ENCODE peak calls at places on chromosomes 1 and 21, in six cellular contexts. C, Q, F, V, H and Y are unnamed samples. For H3K27me3, the result is how much of the 10 kb centered on the place peaks cover.

GRCh38 chr21:29091032-29091431 is 17.6 kb upstream of the CCT8 start:
- DNase-seq in V (no peak), Q (peak), F (no peak), H (peak), C (no peak), Y (peak)

GRCh38 chr1:3455630-3456448 is 1.4 kb downstream of the ARHGEF16 start:
- DNase-seq in F (no peak), V (no peak), C (no peak), H (no peak), Q (no peak), Y (no peak)

GRCh38 chr1:54487571-54488050 is 60.4 kb upstream of the ACOT11 start:
- DNase-seq in H (no peak), Q (no peak), F (no peak), V (no peak), C (peak), Y (no peak)

GRCh38 chr21:46605759-46606426 is 1.0 kb upstream of the S100B start:
- DNase-seq in V (peak), H (no peak), F (no peak), C (no peak), Q (no peak), Y (no peak)

GRCh38 chr1:209029737-209030136 is 553.8 kb upstream of the CAMK1G start:
- DNase-seq in H (no peak), C (no peak), F (no peak), Q (no peak), V (no peak), Y (no peak)

GRCh38 chr1:232911027-232911599 is 39.3 kb upstream of the NTPCR start:
- DNase-seq in C (no peak), H (no peak), V (no peak), Q (no peak), F (no peak), Y (no peak)

GRCh38 chr1:182054698-182055326 is 6.7 kb downstream of the ZNF648 start:
- DNase-seq in Q (no peak), V (no peak), C (peak), H (peak), F (no peak), Y (peak)

GRCh38 chr1:199463521-199464127 is 563.9 kb upstream of the NR5A2 start:
- DNase-seq in Q (peak), H (peak), V (no peak), C (no peak), F (no peak), Y (peak)

GRCh38 chr1:201583663-201584062 is 44.7 kb downstream of the NAV1 start:
- DNase-seq in V (peak), F (no peak), C (no peak), Q (no peak), H (no peak), Y (no peak)

GRCh38 chr1:14487671-14488070 is 110.8 kb upstream of the KAZN start:
- DNase-seq in Q (no peak), C (no peak), H (no peak), F (no peak), V (no peak), Y (no peak)

GRCh38 chr1:62401034-62401433 is 35.8 kb upstream of the USP1 start:
- DNase-seq in H (no peak), Q (no peak), C (no peak), F (no peak), V (no peak), Y (no peak)

GRCh38 chr1:42586016-42586415 is 72.2 kb upstream of the PPIH start:
- DNase-seq in V (no peak), F (no peak), H (no peak), C (no peak), Q (no peak), Y (no peak)

GRCh38 chr21:39316729-39317128 is 3.3 kb upstream of the BRWD1 start:
- DNase-seq in V (no peak), Q (no peak), F (no peak), H (no peak), C (no peak), Y (no peak)

GRCh38 chr1:2632561-2633361 is at the start of gene MMEL1:
- DNase-seq in H (no peak), Q (no peak), C (no peak), F (no peak), V (no peak), Y (no peak)

GRCh38 chr1:31414692-31415370 is 1.8 kb downstream of the SERINC2 start:
- DNase-seq in C (no peak), V (no peak), F (no peak), H (no peak), Q (no peak), Y (peak)

GRCh38 chr1:150221552-150221951 is 14.4 kb downstream of the ANP32E start:
- DNase-seq in H (peak), F (no peak), Q (peak), C (no peak), V (no peak), Y (peak)

GRCh38 chr1:235402457-235403200 is 35.4 kb downstream of the TBCE start:
- DNase-seq in C (no peak), Q (no peak), V (no peak), F (peak), H (no peak), Y (peak)

GRCh38 chr1:23558872-23559135 is 497 bp downstream of the ID3 start:
- DNase-seq in F (no peak), Q (no peak), V (no peak), H (no peak), C (no peak), Y (no peak)

GRCh38 chr1:178749581-178750166 is 24.6 kb downstream of the RALGPS2 start:
- DNase-seq in V (no peak), H (no peak), Q (no peak), F (no peak), C (no peak), Y (no peak)

GRCh38 chr1:94481473-94481933 is 60.1 kb downstream of the F3 start:
- DNase-seq in Q (peak), C (peak), V (peak), F (peak), H (peak), Y (peak)

GRCh38 chr1:30990594-30990993 is 74.9 kb downstream of the PUM1 start:
- DNase-seq in H (no peak), F (no peak), C (no peak), Q (peak), V (no peak), Y (no peak)

GRCh38 chr1:85621430-85621829 is 40.9 kb downstream of the CCN1 start:
- DNase-seq in Q (no peak), F (no peak), H (no peak), V (no peak), C (no peak), Y (no peak)

GRCh38 chr1:229133151-229133550 is 137.8 kb upstream of the RAB4A start:
- DNase-seq in C (no peak), F (no peak), H (no peak), Q (no peak), V (no peak), Y (peak)

GRCh38 chr1:19390166-19390850 is 78.2 kb downstream of the SLC66A1 start:
- DNase-seq in V (no peak), C (no peak), Q (no peak), H (no peak), F (no peak), Y (no peak)

DNA sequence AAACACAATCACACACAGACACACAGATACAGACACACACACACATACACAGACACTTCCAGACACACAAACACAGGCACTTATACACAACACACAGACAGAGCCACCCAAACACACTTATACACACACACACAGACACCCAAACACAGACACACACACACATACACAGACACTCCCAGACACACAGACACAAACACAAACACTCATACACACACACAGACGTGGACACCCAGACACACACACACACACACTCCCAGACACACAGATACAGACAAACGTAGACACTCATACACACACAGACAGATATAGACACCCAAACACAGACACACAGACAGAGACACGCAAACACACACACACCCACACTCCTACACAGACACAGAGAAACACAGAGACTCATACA is 272.1 kb downstream of the GRIK3 start:
- DNase-seq in H (no peak), F (no peak), C (no peak), V (no peak), Q (no peak), Y (no peak)
- H3K27me3 ChIP-seq in H (under half), F (under half), C (under half), V (under half), Q (under half), Y (under half)

GRCh38 chr1:151837841-151838490 is 1.7 kb downstream of the C2CD4D start:
- DNase-seq in H (no peak), V (no peak), F (no peak), Q (peak), C (peak), Y (no peak)
- H3K4me3 ChIP-seq in H (peak), V (peak), F (no peak), Q (peak), C (peak), Y (no peak)

GRCh38 chr1:80217377-80217986 is 1211.0 kb upstream of the ADGRL4 start:
- DNase-seq in Q (peak), F (peak), H (peak), V (no peak), C (no peak), Y (peak)
- TF ChIP-seq CTCF in Q (peak), F (peak), H (peak), V (peak), C (peak), Y (peak)

GRCh38 chr1:10928654-10929053 is 83.8 kb upstream of the TARDBP start:
- DNase-seq in Q (no peak), H (no peak), F (no peak), C (no peak), V (no peak), Y (no peak)
- H3K27me3 ChIP-seq in Q (under half), H (under half), F (under half), C (under half), V (under half), Y (under half)

DNA sequence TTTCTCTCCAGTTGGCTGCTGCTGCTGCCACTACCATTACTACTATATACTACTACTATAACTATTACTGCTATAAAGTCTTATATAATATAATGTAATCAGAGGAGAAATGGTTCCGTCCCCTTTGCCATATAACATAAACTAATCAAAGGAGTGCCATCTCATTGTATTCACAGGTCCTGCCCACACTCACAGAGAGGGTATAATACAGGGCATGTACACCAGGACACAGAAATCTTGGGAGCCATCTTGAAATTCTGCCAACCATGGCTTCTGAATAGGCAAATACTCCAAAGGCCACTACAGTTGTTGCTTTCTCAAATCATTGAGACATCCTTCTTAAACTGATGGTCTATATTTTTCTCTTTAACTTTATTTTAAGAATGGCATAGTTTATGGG is 6.9 kb upstream of the ZRANB2 start:
- DNase-seq in V (no peak), F (no peak), C (no peak), Q (no peak), H (no peak), Y (no peak)
- H3K4me3 ChIP-seq in V (no peak), F (no peak), C (no peak), Q (no peak), H (no peak), Y (no peak)

DNA sequence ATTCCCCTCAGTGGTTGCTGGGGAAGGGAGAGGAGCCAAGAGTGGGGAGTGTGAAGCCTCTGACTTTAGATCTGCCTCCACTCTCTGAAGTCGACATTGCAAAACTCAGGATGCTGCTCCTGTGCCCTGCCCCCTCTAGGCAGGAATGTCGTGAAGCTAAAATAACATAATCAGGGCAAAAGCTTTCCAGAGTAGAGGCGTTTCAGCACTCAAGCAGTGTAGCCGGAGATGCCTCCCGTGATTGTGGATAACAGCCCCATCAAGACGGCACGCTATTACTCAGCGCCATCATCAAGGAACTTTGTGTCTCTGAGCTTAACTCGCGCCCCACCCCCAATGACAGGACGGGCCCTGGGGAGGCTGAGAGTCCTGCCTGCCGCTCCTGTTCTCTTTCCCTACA is 60.0 kb downstream of the FBXO2 start:
- DNase-seq in Q (peak), C (peak), V (no peak), H (peak), F (no peak), Y (peak)
- TF ChIP-seq CTCF in Q (peak), C (no peak), V (no peak), H (peak), F (no peak), Y (peak)

DNA sequence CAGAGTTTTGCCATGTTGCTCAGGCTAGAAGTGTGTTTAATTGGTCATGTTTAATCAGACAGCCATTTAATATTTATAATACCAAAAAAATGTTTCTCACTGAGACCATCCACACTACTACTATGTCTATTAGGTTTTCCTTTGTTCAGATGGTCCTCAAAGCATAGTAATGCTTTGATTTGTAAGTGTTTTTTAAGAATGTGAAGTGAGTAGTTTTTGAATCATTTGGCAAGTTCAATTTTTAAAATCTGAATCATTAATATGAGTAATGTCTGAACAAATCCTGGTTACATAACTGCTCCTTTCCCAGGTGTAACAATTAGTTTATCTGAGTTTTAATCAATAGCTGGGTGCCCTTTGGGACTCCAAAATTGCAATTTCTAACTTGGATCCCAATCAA is 23.4 kb upstream of the EVI5 start:
- DNase-seq in F (no peak), Q (no peak), V (no peak), H (no peak), C (no peak), Y (peak)
- H3K27me3 ChIP-seq in F (under half), Q (under half), V (under half), H (under half), C (under half), Y (under half)

DNA sequence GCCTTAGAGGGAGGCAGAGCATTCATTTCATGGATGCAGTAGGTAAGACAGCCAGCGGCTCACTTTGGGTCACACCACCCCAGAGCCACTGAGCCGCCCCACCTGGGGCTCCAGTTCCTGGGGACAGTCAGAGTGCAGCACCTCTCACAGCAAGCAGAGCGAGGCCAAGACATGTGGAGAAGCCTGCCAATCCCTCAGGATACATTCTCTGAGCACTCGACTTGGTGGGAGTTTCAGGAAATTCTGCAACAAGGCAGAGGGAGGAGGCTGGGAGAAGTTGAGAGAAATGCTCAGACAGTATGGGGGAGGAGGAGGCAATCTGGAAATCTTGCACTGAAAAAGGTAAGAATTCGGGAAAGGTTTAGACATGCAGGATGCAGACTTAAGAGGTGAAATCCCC is 60.8 kb upstream of the WLS start:
- DNase-seq in H (no peak), V (no peak), F (no peak), Q (no peak), C (no peak), Y (no peak)
- H3K4me3 ChIP-seq in H (no peak), V (no peak), F (no peak), Q (no peak), C (no peak), Y (no peak)

GRCh38 chr1:84603941-84604830 is 29.9 kb upstream of the CTBS start:
- DNase-seq in H (peak), Q (peak), V (no peak), C (no peak), F (peak), Y (peak)
- TF ChIP-seq CTCF in H (peak), Q (peak), V (peak), C (peak), F (peak), Y (peak)